ENCODE peak calls at places on chromosomes 2 and 18, in four cellular contexts. One of them, this sample, is unnamed.

GRCh38 chr2:76178610-76179009 is 467.9 kb upstream of the GCFC2 start:
- DNase-seq in mesendoderm: no peak
- DNase-seq in H1: no peak
- DNase-seq in H9: no peak
- DNase-seq in this sample: no peak

GRCh38 chr18:22865354-22866116 is 67.6 kb upstream of the RBBP8 start:
- DNase-seq in mesendoderm: no peak
- DNase-seq in H1: no peak
- DNase-seq in H9: no peak
- DNase-seq in this sample: no peak

GRCh38 chr2:219335373-219335786 is 2.8 kb upstream of the RESP18 start:
- DNase-seq in mesendoderm: peak; percentile 83
- DNase-seq in H1: no peak
- DNase-seq in H9: no peak
- DNase-seq in this sample: peak; percentile 6

GRCh38 chr2:224401641-224402342 is at the start of gene FAM124B:
- DNase-seq in mesendoderm: peak; percentile 59
- DNase-seq in H1: no peak
- DNase-seq in H9: no peak
- DNase-seq in this sample: peak; percentile 42

GRCh38 chr2:86788881-86789686 is 1.6 kb downstream of the CD8A start:
- DNase-seq in mesendoderm: peak; percentile 64
- DNase-seq in H1: peak; percentile 82
- DNase-seq in H9: peak; percentile 71
- DNase-seq in this sample: no peak

GRCh38 chr18:39647627-39648502 is 2082.3 kb upstream of the CELF4 start:
- DNase-seq in mesendoderm: no peak
- DNase-seq in H1: no peak
- DNase-seq in H9: no peak
- DNase-seq in this sample: peak; percentile 94

GRCh38 chr18:59233017-59233410 is 13.1 kb downstream of the GRP start:
- DNase-seq in mesendoderm: no peak
- DNase-seq in H1: no peak
- DNase-seq in H9: no peak
- DNase-seq in this sample: no peak

GRCh38 chr2:60818272-60818671 is 62.2 kb downstream of the PAPOLG start:
- DNase-seq in mesendoderm: peak; percentile 13
- DNase-seq in H1: no peak
- DNase-seq in H9: no peak
- DNase-seq in this sample: peak; percentile 4

GRCh38 chr2:223469270-223470057 is 132.7 kb downstream of the SCG2 start:
- DNase-seq in mesendoderm: peak; percentile 83
- DNase-seq in H1: no peak
- DNase-seq in H9: no peak
- DNase-seq in this sample: peak; percentile 87

GRCh38 chr2:46875226-46875899 is 40.2 kb downstream of the MCFD2 start:
- DNase-seq in mesendoderm: no peak
- DNase-seq in H1: no peak
- DNase-seq in H9: no peak
- DNase-seq in this sample: peak; percentile 28

GRCh38 chr2:65612654-65613053 is 180.3 kb upstream of the SPRED2 start:
- DNase-seq in mesendoderm: no peak
- DNase-seq in H1: no peak
- DNase-seq in H9: no peak
- DNase-seq in this sample: no peak

GRCh38 chr18:9429662-9429993 is 45.7 kb upstream of the RALBP1 start:
- DNase-seq in mesendoderm: no peak
- DNase-seq in H1: no peak
- DNase-seq in H9: no peak
- DNase-seq in this sample: peak; percentile 46

GRCh38 chr2:99651930-99652670 is 162.3 kb upstream of the REV1 start:
- DNase-seq in mesendoderm: peak; percentile 19
- DNase-seq in H1: no peak
- DNase-seq in H9: no peak
- DNase-seq in this sample: peak; percentile 75

GRCh38 chr18:63427566-63427965 is 5.3 kb upstream of the VPS4B start:
- DNase-seq in mesendoderm: peak; percentile 84
- DNase-seq in H1: no peak
- DNase-seq in H9: peak; percentile 38
- DNase-seq in this sample: no peak
- H3K56ac ChIP-seq in mesendoderm: no peak overlapping the region
- H3K56ac ChIP-seq in H1: no peak overlapping the region
- H3K56ac ChIP-seq in H9: no peak overlapping the region
- H3K56ac ChIP-seq in this sample: no peak overlapping the region

DNA sequence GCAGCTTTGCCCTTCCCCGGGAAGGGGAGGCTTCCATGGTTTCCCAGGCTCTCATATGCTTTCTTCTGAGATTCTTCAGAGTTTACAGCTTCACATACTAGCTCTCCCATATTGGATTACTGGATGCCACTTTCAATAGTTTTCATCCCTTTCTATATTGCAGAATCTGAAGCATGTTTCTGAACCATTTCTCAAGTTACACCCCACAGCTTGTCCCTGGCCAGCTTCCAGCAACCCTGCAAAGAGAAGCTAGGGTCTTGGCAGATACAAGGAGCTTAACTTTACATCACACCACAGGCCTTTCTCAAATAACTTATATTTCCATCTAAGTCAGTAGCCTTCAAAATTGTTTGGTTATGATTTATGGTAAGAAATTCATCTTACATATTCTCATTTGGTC is 39.6 kb downstream of the LHCGR start:
- DNase-seq in mesendoderm: no peak
- DNase-seq in H1: no peak
- DNase-seq in H9: no peak
- DNase-seq in this sample: peak; percentile 64
- H3K27ac ChIP-seq in mesendoderm: no peak overlapping the region
- H3K27ac ChIP-seq in H1: no peak overlapping the region
- H3K27ac ChIP-seq in H9: no peak overlapping the region
- H3K27ac ChIP-seq in this sample: peak overlapping the region; percentile 94

GRCh38 chr2:71473346-71474035 is 20.1 kb downstream of the DYSF start:
- DNase-seq in mesendoderm: no peak
- DNase-seq in H1: no peak
- DNase-seq in H9: no peak
- DNase-seq in this sample: no peak

GRCh38 chr2:71469403-71470398 is 16.3 kb downstream of the DYSF start:
- DNase-seq in mesendoderm: peak; percentile 61
- DNase-seq in H1: no peak
- DNase-seq in H9: no peak
- DNase-seq in this sample: no peak

GRCh38 chr2:71471276-71471675 is 17.9 kb downstream of the DYSF start:
- DNase-seq in mesendoderm: no peak
- DNase-seq in H1: no peak
- DNase-seq in H9: no peak
- DNase-seq in this sample: peak; percentile 59

GRCh38 chr2:71474116-71474743 is 20.9 kb downstream of the DYSF start:
- DNase-seq in mesendoderm: no peak
- DNase-seq in H1: no peak
- DNase-seq in H9: no peak
- DNase-seq in this sample: no peak

GRCh38 chr2:71472019-71472418 is 18.7 kb downstream of the DYSF start:
- DNase-seq in mesendoderm: no peak
- DNase-seq in H1: no peak
- DNase-seq in H9: no peak
- DNase-seq in this sample: no peak
- H3K56ac ChIP-seq in mesendoderm: no peak overlapping the region
- H3K56ac ChIP-seq in H1: no peak overlapping the region
- H3K56ac ChIP-seq in H9: no peak overlapping the region
- H3K56ac ChIP-seq in this sample: no peak overlapping the region

DNA sequence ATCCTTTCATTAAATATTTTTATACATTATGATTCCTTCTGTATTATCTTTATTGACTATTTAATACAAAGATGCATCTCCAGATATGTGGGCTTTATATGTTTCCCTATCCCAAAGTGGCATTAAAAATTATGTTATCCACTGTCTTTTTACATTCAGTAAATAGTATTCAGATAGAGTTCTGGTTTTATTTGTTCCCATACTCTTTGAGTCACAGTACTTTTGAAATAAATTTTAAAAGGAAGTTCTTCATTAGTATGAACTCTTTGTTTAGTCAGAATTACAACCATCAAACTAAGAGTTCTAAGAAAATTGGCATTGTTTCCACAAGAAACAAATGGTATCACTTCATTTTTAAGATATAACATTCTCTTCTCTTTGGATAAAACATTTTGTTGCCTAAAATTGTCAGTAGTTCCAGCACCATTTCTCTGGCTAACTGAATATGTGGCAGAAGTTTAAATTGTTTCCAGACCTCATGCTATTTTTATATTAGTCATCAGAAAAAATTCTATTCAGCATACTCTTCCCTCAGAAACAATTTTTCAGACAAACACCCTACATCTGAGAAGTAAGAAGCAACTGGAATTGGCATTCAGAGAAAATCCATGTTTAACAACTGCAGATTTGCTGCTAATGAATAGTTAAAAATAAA is 88.5 kb upstream of the COL5A2 start:
- DNase-seq in mesendoderm: no peak
- DNase-seq in H1: no peak
- DNase-seq in H9: no peak
- DNase-seq in this sample: peak; percentile 81
- H3K27ac ChIP-seq in mesendoderm: no peak overlapping the region
- H3K27ac ChIP-seq in H1: no peak overlapping the region
- H3K27ac ChIP-seq in H9: no peak overlapping the region
- H3K27ac ChIP-seq in this sample: peak overlapping the region; percentile 10

DNA sequence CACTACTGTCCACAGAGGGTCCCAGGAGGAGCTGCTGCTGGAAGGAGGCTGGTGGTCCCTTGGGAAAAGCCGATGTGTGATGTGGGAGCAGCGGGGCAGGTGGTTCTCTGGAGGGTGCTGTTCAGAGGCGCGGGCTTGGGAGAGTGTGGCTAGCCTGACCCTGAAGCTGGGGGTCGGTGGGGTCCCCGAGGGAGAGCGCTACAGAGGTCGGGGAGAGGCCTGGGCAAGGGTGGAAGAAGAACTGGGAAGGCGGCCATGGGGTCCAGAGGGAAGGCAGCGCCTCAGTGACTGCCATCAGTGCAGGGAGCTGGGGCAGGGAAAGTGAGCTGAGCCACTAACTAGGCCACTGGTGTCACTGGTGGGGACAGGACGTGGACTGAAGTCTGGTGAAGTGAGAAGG is 32.5 kb downstream of the FAM228A start:
- DNase-seq in mesendoderm: no peak
- DNase-seq in H1: no peak
- DNase-seq in H9: no peak
- DNase-seq in this sample: no peak
- H3K56ac ChIP-seq in mesendoderm: no peak overlapping the region
- H3K56ac ChIP-seq in H1: no peak overlapping the region
- H3K56ac ChIP-seq in H9: no peak overlapping the region
- H3K56ac ChIP-seq in this sample: no peak overlapping the region

GRCh38 chr18:13437034-13437433 is 218.5 kb downstream of the LDLRAD4 start:
- DNase-seq in mesendoderm: no peak
- DNase-seq in H1: no peak
- DNase-seq in H9: no peak
- DNase-seq in this sample: no peak
- H3K27ac ChIP-seq in mesendoderm: no peak overlapping the region
- H3K27ac ChIP-seq in H1: no peak overlapping the region
- H3K27ac ChIP-seq in H9: no peak overlapping the region
- H3K27ac ChIP-seq in this sample: no peak overlapping the region

GRCh38 chr18:62827397-62827796 is 112.1 kb downstream of the PHLPP1 start:
- DNase-seq in mesendoderm: no peak
- DNase-seq in H1: no peak
- DNase-seq in H9: no peak
- DNase-seq in this sample: no peak

GRCh38 chr18:62828852-62829251 is 113.5 kb downstream of the PHLPP1 start:
- DNase-seq in mesendoderm: no peak
- DNase-seq in H1: no peak
- DNase-seq in H9: no peak
- DNase-seq in this sample: peak; percentile 54

GRCh38 chr18:62825382-62825781 is 110.0 kb downstream of the PHLPP1 start:
- DNase-seq in mesendoderm: no peak
- DNase-seq in H1: no peak
- DNase-seq in H9: no peak
- DNase-seq in this sample: no peak

GRCh38 chr18:62829936-62830335 is 114.6 kb downstream of the PHLPP1 start:
- DNase-seq in mesendoderm: no peak
- DNase-seq in H1: no peak
- DNase-seq in H9: no peak
- DNase-seq in this sample: peak; percentile 86

GRCh38 chr18:62828091-62828640 is 112.8 kb downstream of the PHLPP1 start:
- DNase-seq in mesendoderm: no peak
- DNase-seq in H1: no peak
- DNase-seq in H9: no peak
- DNase-seq in this sample: peak; percentile 41
- H3K56ac ChIP-seq in mesendoderm: no peak overlapping the region
- H3K56ac ChIP-seq in H1: no peak overlapping the region
- H3K56ac ChIP-seq in H9: no peak overlapping the region
- H3K56ac ChIP-seq in this sample: no peak overlapping the region

DNA sequence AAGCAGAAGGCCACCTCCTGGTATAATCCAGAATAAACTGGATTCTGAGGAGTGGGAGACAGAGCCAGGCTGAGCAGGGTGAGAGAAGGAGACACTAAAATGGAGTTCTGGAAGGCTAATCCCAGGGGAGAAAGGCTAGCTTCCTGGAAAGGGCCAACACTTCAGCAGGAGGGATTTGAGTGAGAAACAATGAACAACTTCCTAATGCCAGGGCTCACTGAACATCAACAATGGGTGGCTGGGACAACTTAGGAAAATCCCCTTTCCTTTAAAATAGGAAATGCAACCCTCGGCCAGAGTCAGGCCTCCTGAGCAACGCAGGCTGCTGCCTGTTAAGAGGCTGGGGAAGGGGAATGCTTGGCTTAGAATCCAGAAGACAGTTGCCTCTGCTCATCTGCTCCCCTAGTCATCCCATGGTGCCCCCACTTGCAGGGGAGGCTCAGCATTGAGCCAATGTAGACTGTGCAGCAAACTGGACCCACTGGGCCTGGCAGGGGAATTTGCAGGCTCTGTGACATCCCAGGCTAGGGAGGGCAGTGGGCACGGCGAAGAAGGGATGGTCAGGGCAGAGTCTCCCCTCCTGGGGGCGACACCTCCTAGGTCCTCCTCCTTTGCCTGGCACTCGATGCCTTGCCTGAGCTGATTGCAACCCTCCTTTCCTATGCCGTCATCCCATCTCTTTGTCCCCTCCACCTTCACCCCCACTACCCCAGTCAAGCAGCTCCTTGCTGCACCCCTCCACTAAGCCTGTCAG is 182.6 kb downstream of the TNS1 start:
- DNase-seq in mesendoderm: no peak
- DNase-seq in H1: no peak
- DNase-seq in H9: no peak
- DNase-seq in this sample: no peak
- H3K27ac ChIP-seq in mesendoderm: no peak overlapping the region
- H3K27ac ChIP-seq in H1: no peak overlapping the region
- H3K27ac ChIP-seq in H9: no peak overlapping the region
- H3K27ac ChIP-seq in this sample: no peak overlapping the region